ENCODE peak calls at places on chromosomes 4 and X, in eight cellular contexts. W is EH, I is hippocampal formation, Z is HT1080, R is cardiac muscle cell, V is ureter, S is iris pigment epithelial cell, G is HEK293T. U is an unnamed sample.
A peak's percentile ranks its signal among the peaks of the same experiment; 100 is the strongest.

GRCh38 chr4:16764622-16765021 is 133.8 kb downstream of the LDB2 start:
- DNase-seq in G (no peak), Z (no peak), V (no peak), S (peak; percentile 38), I (no peak), W (peak; percentile 37), R (peak; percentile 20), U (peak; percentile 61)

GRCh38 chr4:14877246-14878220 is 124.7 kb upstream of the CPEB2 start:
- DNase-seq in V (no peak), I (peak; percentile 32), S (no peak), W (no peak), R (no peak), G (no peak), Z (peak; percentile 46), U (no peak)

GRCh38 chr4:38050560-38051350 is 90.6 kb downstream of the PTTG2 start:
- DNase-seq in Z (no peak), S (peak; percentile 47), W (peak; percentile 44), G (no peak), I (no peak), V (no peak), R (peak; percentile 61), U (no peak)

GRCh38 chr4:130699004-130699403 is 1603.1 kb downstream of the C4orf33 start:
- DNase-seq in R (no peak), I (no peak), Z (no peak), G (no peak), W (no peak), S (no peak), V (no peak), U (no peak)

GRCh38 chr4:154916068-154916467 is 135.0 kb downstream of the RBM46 start:
- DNase-seq in Z (no peak), I (no peak), W (no peak), G (no peak), V (no peak), R (no peak), S (no peak), U (no peak)

GRCh38 chr4:156294577-156294976 is 340.9 kb upstream of the CTSO start:
- DNase-seq in Z (peak; percentile 84), W (peak; percentile 91), R (peak; percentile 49), S (peak; percentile 97), G (peak; percentile 31), V (no peak), I (no peak), U (peak; percentile 91)

GRCh38 chr4:87677731-87678130 is 27.7 kb downstream of the DMP1 start:
- DNase-seq in V (no peak), S (no peak), R (no peak), W (no peak), Z (no peak), I (no peak), G (no peak), U (no peak)

GRCh38 chrX:120419465-120419864 is 49.6 kb downstream of the LAMP2 start:
- DNase-seq in S (no peak), G (no peak), W (no peak), Z (no peak), I (no peak), R (no peak), V (no peak), U (no peak)

GRCh38 chr4:139331185-139331584 is 28.9 kb upstream of the NDUFC1 start:
- DNase-seq in G (no peak), W (peak; percentile 51), V (no peak), I (no peak), R (no peak), S (no peak), Z (peak; percentile 6), U (peak; percentile 33)

GRCh38 chrX:39883664-39884063 is 214.1 kb downstream of the BCOR start:
- DNase-seq in R (no peak), W (no peak), I (no peak), Z (no peak), V (no peak), S (no peak), G (no peak), U (no peak)

GRCh38 chr4:155377281-155377680 is 516 bp upstream of the MAP9 start:
- DNase-seq in G (no peak), W (no peak), I (no peak), V (no peak), Z (peak; percentile 20), R (no peak), S (peak; percentile 62), U (peak; percentile 45)

GRCh38 chrX:154717824-154718223 is 33.1 kb downstream of the GAB3 start:
- DNase-seq in Z (peak; percentile 73), I (no peak), S (peak; percentile 44), R (no peak), G (peak; percentile 17), V (no peak), W (peak; percentile 71), U (peak; percentile 95)

GRCh38 chrX:9940397-9940796 is 26.8 kb upstream of the CLDN34 start:
- DNase-seq in R (no peak), S (peak; percentile 75), Z (peak; percentile 93), V (no peak), G (no peak), W (peak; percentile 77), I (no peak), U (peak; percentile 94)

GRCh38 chr4:182975806-182976205 is 58.6 kb upstream of the DCTD start:
- DNase-seq in G (no peak), V (no peak), W (peak; percentile 96), I (no peak), Z (peak; percentile 91), S (peak; percentile 92), R (no peak), U (peak; percentile 92)

GRCh38 chr4:153181293-153182080 is 22.8 kb upstream of the TRIM2 start:
- DNase-seq in G (no peak), I (no peak), S (no peak), Z (peak; percentile 32), V (no peak), R (no peak), W (peak; percentile 58), U (peak; percentile 92)

GRCh38 chr4:94995684-94996394 is 238.1 kb downstream of the BMPR1B start:
- DNase-seq in R (peak; percentile 37), S (peak; percentile 34), G (peak; percentile 25), I (peak; percentile 10), W (no peak), V (no peak), Z (no peak), U (peak; percentile 6)

GRCh38 chr4:128830906-128831525 is 21.5 kb downstream of the JADE1 start:
- DNase-seq in R (no peak), S (no peak), I (no peak), Z (no peak), V (no peak), W (peak; percentile 40), G (no peak), U (peak; percentile 23)

GRCh38 chr4:53582194-53582593 is 9.1 kb downstream of the LNX1 start:
- DNase-seq in V (no peak), S (no peak), R (no peak), Z (no peak), W (peak; percentile 52), I (no peak), G (no peak), U (no peak)

GRCh38 chrX:46978341-46979291 is 66.4 kb downstream of the JADE3 start:
- DNase-seq in I (peak; percentile 3), G (peak; percentile 72), S (peak; percentile 70), Z (peak; percentile 81), R (peak; percentile 54), W (peak; percentile 80), V (peak; percentile 49), U (peak; percentile 78)

GRCh38 chr4:82643994-82644730 is 82.4 kb upstream of the TMEM150C start:
- DNase-seq in W (peak; percentile 93), R (no peak), S (peak; percentile 46), G (no peak), I (no peak), Z (peak; percentile 53), V (no peak), U (peak; percentile 81)

GRCh38 chrX:100484971-100485370 is 74.9 kb upstream of the PCDH19 start:
- DNase-seq in R (no peak), G (no peak), I (no peak), V (no peak), W (no peak), Z (no peak), S (no peak), U (no peak)

GRCh38 chr4:11367371-11367770 is 61.3 kb downstream of the HS3ST1 start:
- DNase-seq in W (no peak), Z (peak; percentile 60), I (peak; percentile 70), G (no peak), V (no peak), S (peak; percentile 23), R (peak; percentile 27), U (no peak)

GRCh38 chr4:121455285-121455684 is 74.5 kb upstream of the QRFPR start:
- DNase-seq in G (no peak), V (no peak), I (no peak), W (no peak), Z (no peak), R (peak; percentile 28), S (no peak), U (no peak)

GRCh38 chrX:3263681-3264126 is 82.7 kb downstream of the MXRA5 start:
- DNase-seq in Z (no peak), I (no peak), R (no peak), S (no peak), G (no peak), V (no peak), W (peak; percentile 41), U (peak; percentile 71)

GRCh38 chr4:3315566-3315965 is 22.7 kb downstream of the RGS12 start:
- DNase-seq in I (no peak), G (no peak), V (peak; percentile 31), S (no peak), Z (no peak), R (no peak), W (no peak), U (no peak)

GRCh38 chr4:24794916-24795665 is at the start of gene SOD3:
- DNase-seq in W (peak; percentile 98), S (peak; percentile 69), Z (peak; percentile 25), G (no peak), I (peak; percentile 13), V (peak; percentile 87), R (peak; percentile 83), U (peak; percentile 85)

GRCh38 chrX:129780441-129781105 is 824 bp downstream of the SASH3 start:
- DNase-seq in S (no peak), G (no peak), I (no peak), W (no peak), Z (no peak), V (no peak), R (no peak), U (no peak)

GRCh38 chrX:117538441-117539418 is 577.9 kb downstream of the KLHL13 start:
- DNase-seq in V (no peak), W (no peak), I (peak; percentile 7), S (no peak), G (no peak), Z (no peak), R (no peak), U (no peak)

GRCh38 chr4:23038626-23039245 is 346.0 kb downstream of the GBA3 start:
- DNase-seq in S (no peak), I (no peak), V (no peak), G (no peak), W (peak; percentile 34), R (no peak), Z (no peak), U (peak; percentile 21)

GRCh38 chr4:146450524-146450923 is 71.2 kb downstream of the SLC10A7 start:
- DNase-seq in I (no peak), G (no peak), Z (no peak), V (no peak), W (no peak), S (peak; percentile 40), R (no peak), U (peak; percentile 9)

GRCh38 chr4:27930291-27930690 is 1069.7 kb downstream of the STIM2 start:
- DNase-seq in R (no peak), Z (no peak), V (no peak), W (no peak), G (no peak), S (no peak), I (no peak), U (no peak)

GRCh38 chrX:13064599-13065143 is 20.3 kb upstream of the FAM9C start:
- DNase-seq in V (no peak), Z (no peak), R (no peak), I (no peak), G (no peak), S (peak; percentile 88), W (peak; percentile 86), U (peak; percentile 80)

GRCh38 chrX:29172880-29173279 is 585.6 kb downstream of the IL1RAPL1 start:
- DNase-seq in I (no peak), G (no peak), W (peak; percentile 1), R (no peak), S (peak; percentile 67), V (no peak), Z (peak; percentile 21), U (peak; percentile 71)

GRCh38 chrX:16469870-16470269 is 180.1 kb upstream of the S100G start:
- DNase-seq in R (no peak), W (no peak), S (no peak), V (no peak), I (no peak), G (peak; percentile 27), Z (no peak), U (no peak)

U was measured in M059J.